ENCODE peak calls at places on chromosomes 6 and 20, in five cellular contexts. One of them, this sample, is unnamed.

GRCh38 chr6:47241742-47242482 is 67.8 kb downstream of the TNFRSF21 start:
- DNase-seq in H9: no peak
- DNase-seq in H1: no peak
- DNase-seq in trophoblast cell: no peak
- DNase-seq in mesenchymal stem cell: peak
- DNase-seq in this sample: no peak

GRCh38 chr20:45445805-45446562 is 23.6 kb upstream of the WFDC2 start:
- DNase-seq in mesenchymal stem cell: peak
- DNase-seq in trophoblast cell: peak
- DNase-seq in H1: peak
- DNase-seq in H9: peak
- DNase-seq in this sample: no peak

GRCh38 chr20:14561733-14562132 is 224.3 kb upstream of the FLRT3 start:
- DNase-seq in H9: no peak
- DNase-seq in H1: no peak
- DNase-seq in trophoblast cell: peak
- DNase-seq in mesenchymal stem cell: no peak
- DNase-seq in this sample: no peak

GRCh38 chr6:30411515-30412207 is 66.7 kb downstream of the RPP21 start:
- DNase-seq in mesenchymal stem cell: peak
- DNase-seq in H9: peak
- DNase-seq in trophoblast cell: peak
- DNase-seq in H1: peak
- DNase-seq in this sample: no peak

GRCh38 chr6:37783831-37784584 is 35.5 kb upstream of the ZFAND3 start:
- DNase-seq in trophoblast cell: no peak
- DNase-seq in H1: peak
- DNase-seq in mesenchymal stem cell: peak
- DNase-seq in H9: no peak
- DNase-seq in this sample: no peak

GRCh38 chr6:33215281-33215680 is 7.0 kb downstream of the RING1 start:
- DNase-seq in H1: no peak
- DNase-seq in trophoblast cell: no peak
- DNase-seq in mesenchymal stem cell: no peak
- DNase-seq in H9: no peak
- DNase-seq in this sample: no peak

GRCh38 chr6:68134796-68135195 is 500.3 kb upstream of the ADGRB3 start:
- DNase-seq in trophoblast cell: no peak
- DNase-seq in H9: no peak
- DNase-seq in mesenchymal stem cell: no peak
- DNase-seq in H1: no peak
- DNase-seq in this sample: no peak

GRCh38 chr20:10654630-10655029 is 19.2 kb downstream of the JAG1 start:
- DNase-seq in trophoblast cell: no peak
- DNase-seq in mesenchymal stem cell: no peak
- DNase-seq in H9: peak
- DNase-seq in H1: no peak
- DNase-seq in this sample: no peak

GRCh38 chr20:36314734-36315544 is 8.8 kb downstream of the DLGAP4 start:
- DNase-seq in H1: peak
- DNase-seq in mesenchymal stem cell: no peak
- DNase-seq in H9: peak
- DNase-seq in trophoblast cell: peak
- DNase-seq in this sample: no peak

GRCh38 chr6:168527451-168528210 is 86.6 kb downstream of the SMOC2 start:
- DNase-seq in H1: no peak
- DNase-seq in H9: no peak
- DNase-seq in mesenchymal stem cell: no peak
- DNase-seq in trophoblast cell: no peak
- DNase-seq in this sample: no peak

GRCh38 chr6:37171141-37171969 is 1.4 kb downstream of the PIM1 start:
- DNase-seq in trophoblast cell: peak
- DNase-seq in mesenchymal stem cell: peak
- DNase-seq in H9: peak
- DNase-seq in H1: peak
- DNase-seq in this sample: peak

GRCh38 chr20:10648651-10649050 is 25.1 kb downstream of the JAG1 start:
- DNase-seq in mesenchymal stem cell: peak
- DNase-seq in trophoblast cell: peak
- DNase-seq in H1: no peak
- DNase-seq in H9: no peak
- DNase-seq in this sample: no peak

GRCh38 chr6:12602951-12603710 is 113.4 kb upstream of the PHACTR1 start:
- DNase-seq in H9: no peak
- DNase-seq in trophoblast cell: peak
- DNase-seq in mesenchymal stem cell: peak
- DNase-seq in H1: no peak
- DNase-seq in this sample: no peak

GRCh38 chr6:139572001-139572400 is 197.6 kb upstream of the CITED2 start:
- DNase-seq in mesenchymal stem cell: no peak
- DNase-seq in trophoblast cell: peak
- DNase-seq in H1: no peak
- DNase-seq in H9: no peak
- DNase-seq in this sample: no peak

GRCh38 chr20:54228841-54229240 is 21.0 kb downstream of the PFDN4 start:
- DNase-seq in trophoblast cell: peak
- DNase-seq in mesenchymal stem cell: no peak
- DNase-seq in H9: no peak
- DNase-seq in H1: no peak
- DNase-seq in this sample: no peak

GRCh38 chr6:156613996-156614395 is 163.2 kb upstream of the ARID1B start:
- DNase-seq in mesenchymal stem cell: no peak
- DNase-seq in H1: no peak
- DNase-seq in H9: no peak
- DNase-seq in trophoblast cell: no peak
- DNase-seq in this sample: no peak

GRCh38 chr6:156617376-156617775 is 159.8 kb upstream of the ARID1B start:
- DNase-seq in H1: no peak
- DNase-seq in H9: no peak
- DNase-seq in trophoblast cell: peak
- DNase-seq in mesenchymal stem cell: no peak
- DNase-seq in this sample: no peak

GRCh38 chr6:156616495-156616894 is 160.7 kb upstream of the ARID1B start:
- DNase-seq in trophoblast cell: no peak
- DNase-seq in H9: no peak
- DNase-seq in mesenchymal stem cell: no peak
- DNase-seq in H1: no peak
- DNase-seq in this sample: no peak

DNA sequence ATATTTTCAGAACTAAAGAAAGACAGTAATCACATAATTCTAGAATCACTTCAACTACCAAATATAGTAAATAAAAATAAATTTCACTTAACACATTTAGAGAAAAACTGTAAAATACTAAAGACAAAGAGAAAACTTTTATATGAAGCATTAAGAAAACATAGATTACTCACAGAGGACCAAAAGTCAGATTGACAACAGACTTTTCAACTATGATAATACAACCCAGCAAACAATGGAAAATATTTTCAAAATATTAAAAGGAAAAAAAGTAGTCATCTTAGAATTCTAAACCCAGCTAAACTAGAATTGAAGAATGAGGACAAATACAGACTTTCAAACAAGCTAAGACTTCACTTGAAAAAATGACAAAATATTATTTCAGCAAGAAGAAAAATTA is 164.8 kb upstream of the ARID1B start:
- DNase-seq in H9: no peak
- DNase-seq in trophoblast cell: no peak
- DNase-seq in mesenchymal stem cell: no peak
- DNase-seq in H1: no peak
- DNase-seq in this sample: no peak
- H2BK12ac ChIP-seq in H9: no peak
- H2BK12ac ChIP-seq in trophoblast cell: no peak
- H2BK12ac ChIP-seq in mesenchymal stem cell: no peak
- H2BK12ac ChIP-seq in H1: no peak
- H2BK12ac ChIP-seq in this sample: no peak

GRCh38 chr6:169700296-169700695 is 1.5 kb downstream of the WDR27 start:
- DNase-seq in trophoblast cell: no peak
- DNase-seq in H1: no peak
- DNase-seq in mesenchymal stem cell: peak
- DNase-seq in H9: no peak
- DNase-seq in this sample: no peak

GRCh38 chr6:169707772-169708171 is 5.8 kb downstream of the C6orf120 start:
- DNase-seq in H1: no peak
- DNase-seq in H9: no peak
- DNase-seq in mesenchymal stem cell: peak
- DNase-seq in trophoblast cell: no peak
- DNase-seq in this sample: no peak

GRCh38 chr6:169701218-169701952 is 444 bp downstream of the WDR27 start:
- DNase-seq in mesenchymal stem cell: no peak
- DNase-seq in H1: no peak
- DNase-seq in H9: no peak
- DNase-seq in trophoblast cell: peak
- DNase-seq in this sample: no peak

GRCh38 chr6:169701953-169702639 is at the start of the genes C6orf120 and WDR27:
- DNase-seq in H9: peak
- DNase-seq in mesenchymal stem cell: peak
- DNase-seq in H1: peak
- DNase-seq in trophoblast cell: peak
- DNase-seq in this sample: peak

DNA sequence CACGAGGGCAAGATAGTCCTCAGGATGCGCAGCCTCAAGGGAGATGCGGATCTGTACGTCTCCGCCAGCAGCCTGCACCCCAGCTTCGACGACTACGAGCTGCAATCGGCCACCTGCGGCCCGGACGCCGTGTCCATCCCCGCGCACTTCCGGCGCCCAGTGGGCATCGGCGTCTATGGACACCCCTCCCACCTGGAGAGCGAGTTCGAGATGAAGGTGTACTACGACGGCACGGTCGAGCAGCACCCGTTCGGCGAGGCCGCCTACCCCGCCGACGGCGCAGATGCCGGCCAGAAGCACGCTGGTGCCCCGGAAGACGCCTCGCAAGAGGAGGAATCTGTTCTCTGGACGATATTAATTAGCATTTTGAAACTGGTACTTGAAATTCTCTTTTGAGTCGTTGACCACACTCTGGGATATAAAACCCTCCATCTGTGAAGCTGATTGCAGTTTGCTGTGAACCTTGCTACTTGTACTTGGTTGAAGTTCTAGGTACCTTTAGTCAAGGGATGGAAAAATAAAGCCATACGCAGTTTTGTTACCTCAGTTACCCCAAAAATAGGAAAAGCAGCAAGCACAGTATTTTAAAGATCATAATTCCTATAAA is 817 bp downstream of the C6orf120 start:
- DNase-seq in H1: no peak
- DNase-seq in trophoblast cell: no peak
- DNase-seq in mesenchymal stem cell: no peak
- DNase-seq in H9: no peak
- DNase-seq in this sample: no peak
- H4K91ac ChIP-seq in H1: peak
- H4K91ac ChIP-seq in trophoblast cell: peak
- H4K91ac ChIP-seq in mesenchymal stem cell: peak
- H4K91ac ChIP-seq in H9: no peak
- H4K91ac ChIP-seq in this sample: peak

DNA sequence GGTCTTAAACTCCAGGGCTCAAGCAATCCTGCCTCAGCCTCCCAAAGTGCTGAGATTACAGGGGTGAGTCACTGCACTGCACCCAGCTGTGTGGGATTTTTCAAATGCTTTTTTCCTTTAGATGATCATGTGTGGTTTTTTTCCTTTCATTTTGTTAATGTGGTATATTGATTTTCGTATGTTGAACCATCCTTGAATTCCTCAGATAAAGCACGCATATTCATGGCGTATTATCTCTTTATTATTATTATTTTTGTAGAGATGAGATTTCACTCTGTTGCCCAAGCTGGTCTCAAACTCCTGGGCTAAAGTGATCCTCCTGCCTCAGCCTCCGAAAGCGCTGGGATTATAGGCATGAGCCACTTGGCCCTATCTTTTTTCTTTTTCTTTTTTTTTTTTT is 7.0 kb downstream of the ZGPAT start:
- DNase-seq in trophoblast cell: no peak
- DNase-seq in mesenchymal stem cell: no peak
- DNase-seq in H9: no peak
- DNase-seq in H1: no peak
- DNase-seq in this sample: no peak
- H2BK12ac ChIP-seq in trophoblast cell: no peak
- H2BK12ac ChIP-seq in mesenchymal stem cell: no peak
- H2BK12ac ChIP-seq in H9: no peak
- H2BK12ac ChIP-seq in H1: no peak
- H2BK12ac ChIP-seq in this sample: no peak

DNA sequence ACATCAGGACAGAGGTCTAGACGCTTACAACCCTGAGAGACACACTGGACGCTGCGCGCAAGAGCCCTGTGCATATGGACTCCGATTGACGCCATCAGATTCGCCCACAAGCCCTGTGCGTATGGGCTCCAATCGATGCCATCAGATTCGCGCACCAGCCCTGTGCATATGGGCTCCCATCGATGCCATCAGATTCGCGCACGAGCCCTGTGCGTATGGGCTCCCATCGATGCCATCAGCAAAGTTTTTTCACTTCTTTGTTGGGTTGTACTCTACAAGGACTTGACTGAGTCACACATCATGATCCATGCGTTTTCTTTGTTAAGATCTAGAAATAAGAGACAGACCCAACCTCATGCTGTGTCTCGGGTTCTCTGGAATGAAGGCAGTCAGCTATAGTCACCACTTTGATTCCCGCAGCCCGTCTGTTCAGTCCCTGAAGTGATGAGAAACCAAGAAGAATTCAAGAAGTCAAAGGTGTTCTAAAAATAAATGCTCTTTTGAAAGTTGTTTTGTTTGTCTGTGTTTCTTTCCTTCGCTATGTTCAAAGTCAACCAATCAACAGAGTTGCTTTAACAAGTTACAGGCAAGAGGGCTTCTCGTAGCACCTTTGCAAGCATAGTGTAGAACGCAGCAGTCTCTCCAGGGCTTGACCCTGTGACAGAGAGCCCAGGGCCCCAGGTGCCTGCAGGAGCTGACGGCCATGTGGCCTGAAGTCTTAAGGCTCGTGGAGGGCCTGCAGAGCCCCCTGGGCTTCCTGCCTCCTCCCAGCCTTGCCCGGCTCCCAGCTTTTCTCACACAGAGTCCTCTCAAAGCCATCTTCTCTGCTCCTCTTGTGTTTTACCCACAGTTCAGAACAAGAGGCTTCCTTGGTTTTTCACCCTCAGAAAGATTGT is 7.9 kb downstream of the RPS6KA2 start:
- DNase-seq in trophoblast cell: no peak
- DNase-seq in H1: no peak
- DNase-seq in H9: no peak
- DNase-seq in mesenchymal stem cell: peak
- DNase-seq in this sample: no peak
- H4K91ac ChIP-seq in trophoblast cell: peak
- H4K91ac ChIP-seq in H1: no peak
- H4K91ac ChIP-seq in H9: no peak
- H4K91ac ChIP-seq in mesenchymal stem cell: peak
- H4K91ac ChIP-seq in this sample: no peak

GRCh38 chr6:117418320-117418719 is 7.4 kb downstream of the ROS1 start:
- DNase-seq in H9: no peak
- DNase-seq in H1: no peak
- DNase-seq in mesenchymal stem cell: no peak
- DNase-seq in trophoblast cell: no peak
- DNase-seq in this sample: no peak
- H2BK12ac ChIP-seq in H9: no peak
- H2BK12ac ChIP-seq in H1: no peak
- H2BK12ac ChIP-seq in mesenchymal stem cell: no peak
- H2BK12ac ChIP-seq in trophoblast cell: no peak
- H2BK12ac ChIP-seq in this sample: no peak

This sample was measured in neuronal stem cell.